ENCODE peak calls at places on chromosome 20, in four cellular contexts. E is PC-3, F is GM23248, D is neural progenitor cell. X is an unnamed sample.

GRCh38 chr20:42441862-42442196 is 747.9 kb downstream of the PTPRT start:
- DNase-seq in D (no peak), F (no peak), E (no peak), X (no peak)

GRCh38 chr20:13638162-13638495 is 603 bp downstream of the TASP1 start:
- DNase-seq in E (peak; percentile 34), D (peak; percentile 38), F (no peak), X (no peak)

GRCh38 chr20:49278817-49279676 is 1.2 kb upstream of the ZNFX1 start:
- DNase-seq in E (no peak), D (peak; percentile 37), F (peak; percentile 69), X (peak; percentile 35)

GRCh38 chr20:49724637-49725606 is 11.2 kb upstream of the B4GALT5 start:
- DNase-seq in D (no peak), F (peak; percentile 47), E (peak; percentile 38), X (no peak)

GRCh38 chr20:25274481-25274880 is 26.6 kb downstream of the PYGB start:
- DNase-seq in D (no peak), F (no peak), E (no peak), X (no peak)

GRCh38 chr20:327041-327945 is 1.9 kb downstream of the SOX12 start:
- DNase-seq in F (peak; percentile 94), E (peak; percentile 94), D (peak; percentile 98), X (peak; percentile 96)

GRCh38 chr20:7924692-7925091 is 15.6 kb downstream of the HAO1 start:
- DNase-seq in F (peak; percentile 93), D (no peak), E (peak; percentile 93), X (peak; percentile 12)

GRCh38 chr20:19737025-19737424 is 21.0 kb upstream of the RIN2 start:
- DNase-seq in F (peak; percentile 91), D (no peak), E (peak; percentile 92), X (peak; percentile 65)

GRCh38 chr20:59743767-59744485 is 139.6 kb downstream of the PHACTR3 start:
- DNase-seq in F (peak; percentile 14), D (peak; percentile 16), E (peak; percentile 27), X (no peak)

GRCh38 chr20:36754656-36755222 is 8.8 kb upstream of the NDRG3 start:
- DNase-seq in D (peak; percentile 81), E (peak; percentile 79), F (peak; percentile 82), X (peak; percentile 83)

GRCh38 chr20:61436268-61436667 is 184.2 kb downstream of the CDH4 start:
- DNase-seq in D (no peak), E (no peak), F (peak; percentile 83), X (no peak)

GRCh38 chr20:58308290-58308679 is 1.2 kb upstream of the RAB22A start:
- DNase-seq in E (no peak), F (no peak), D (no peak), X (no peak)

GRCh38 chr20:38128691-38129090 is 36.4 kb downstream of the TGM2 start:
- DNase-seq in F (no peak), E (no peak), D (no peak), X (no peak)

GRCh38 chr20:40663991-40664880 is 24.8 kb downstream of the MAFB start:
- DNase-seq in F (peak; percentile 19), E (peak; percentile 4), D (no peak), X (no peak)

GRCh38 chr20:41078329-41078728 is 49.7 kb downstream of the TOP1 start:
- DNase-seq in D (peak; percentile 48), F (peak; percentile 67), E (peak; percentile 71), X (peak; percentile 32)

GRCh38 chr20:38935285-38935684 is 9.1 kb downstream of the FAM83D start:
- DNase-seq in F (peak; percentile 30), E (peak; percentile 41), D (no peak), X (no peak)

GRCh38 chr20:11926599-11926998 is 8.9 kb downstream of the BTBD3 start:
- DNase-seq in D (no peak), E (no peak), F (no peak), X (no peak)

GRCh38 chr20:48148020-48148419 is 362.7 kb upstream of the SULF2 start:
- DNase-seq in E (no peak), F (no peak), D (no peak), X (no peak)

GRCh38 chr20:38927902-38928578 is 1.8 kb downstream of the FAM83D start:
- DNase-seq in F (no peak), D (no peak), E (peak; percentile 43), X (no peak)

GRCh38 chr20:51366155-51366886 is 176.2 kb downstream of the NFATC2 start:
- DNase-seq in E (peak; percentile 94), F (peak; percentile 100), D (no peak), X (peak; percentile 73)

DNA sequence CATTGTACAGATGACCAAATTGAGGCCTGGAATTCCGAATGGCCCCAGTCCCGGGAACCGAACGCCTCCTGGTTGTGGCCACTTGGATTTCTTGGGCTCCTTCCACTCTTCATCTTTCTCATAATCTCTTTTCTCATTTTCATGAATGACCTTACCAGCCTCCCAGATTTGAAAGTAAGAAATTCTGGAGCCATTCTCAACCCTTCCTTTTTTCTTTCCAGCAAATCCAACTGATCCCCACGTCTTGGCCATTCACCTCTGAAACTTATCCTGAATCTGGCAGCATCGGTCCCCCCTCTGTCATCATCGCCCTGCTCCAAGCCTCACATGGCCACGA is 5.9 kb upstream of the SLC12A5 start:
- DNase-seq in F (no peak), E (no peak), D (no peak), X (no peak)
- TF ChIP-seq EZH2 in F (no peak), E (no peak), D (no peak), X (no peak)

GRCh38 chr20:21103582-21104465 is 2.3 kb downstream of the LINC00237 start:
- DNase-seq in F (no peak), E (no peak), D (peak; percentile 52), X (no peak)
- TF ChIP-seq EZH2 in F (peak; percentile 82), E (no peak), D (peak; percentile 72), X (peak; percentile 59)

GRCh38 chr20:46312075-46312944 is 4.0 kb upstream of the CDH22 start:
- DNase-seq in D (peak; percentile 88), F (no peak), E (no peak), X (peak; percentile 25)
- TF ChIP-seq EZH2 in D (peak; percentile 83), F (peak; percentile 87), E (peak; percentile 92), X (peak; percentile 97)

DNA sequence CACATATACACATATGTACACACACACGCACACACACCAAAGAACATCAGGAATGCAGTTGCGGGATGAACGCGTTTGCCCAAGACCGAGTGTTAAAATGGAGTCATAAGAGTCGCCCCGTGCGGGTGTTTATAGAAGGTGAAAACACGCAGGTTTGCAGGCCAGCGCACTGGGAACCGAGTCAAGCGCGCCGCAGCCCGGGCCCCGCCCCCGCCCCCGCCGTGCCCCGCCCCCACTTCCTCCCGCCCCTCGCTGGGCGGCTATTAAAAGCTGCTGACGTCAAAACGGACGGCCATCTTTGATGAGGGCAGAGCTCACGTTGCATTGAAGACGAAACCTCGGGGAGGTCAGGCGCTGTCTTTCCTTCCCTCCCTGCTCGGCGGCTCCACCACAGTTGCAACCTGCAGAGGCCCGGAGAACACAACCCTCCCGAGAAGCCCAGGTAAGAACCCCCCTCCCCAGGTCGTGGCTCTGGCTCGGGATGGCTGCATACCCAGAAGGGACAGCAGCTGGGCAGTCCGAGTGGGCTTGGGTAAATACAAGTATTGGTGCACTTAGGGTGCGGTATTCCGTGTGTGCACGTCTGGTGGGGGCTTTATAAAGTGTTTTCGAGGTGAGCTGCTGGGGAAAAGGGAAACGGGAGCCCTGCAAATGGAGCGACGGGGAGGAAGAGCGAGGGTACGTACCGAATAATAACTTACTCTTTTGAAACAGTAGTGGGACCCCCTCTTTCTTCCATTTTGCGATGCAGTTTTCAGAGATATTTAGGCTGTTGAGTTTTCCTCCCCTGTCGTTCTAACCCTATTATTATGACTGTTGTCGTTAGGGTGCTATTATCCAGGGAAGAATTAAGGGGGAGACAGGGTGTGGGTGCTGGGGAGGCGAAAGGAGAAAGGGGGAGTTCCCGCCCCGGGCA is at the start of gene SNAP25:
- DNase-seq in D (peak; percentile 94), F (peak; percentile 65), E (peak; percentile 26), X (peak; percentile 92)
- TF ChIP-seq EZH2 in D (peak; percentile 24), F (no peak), E (no peak), X (no peak)

DNA sequence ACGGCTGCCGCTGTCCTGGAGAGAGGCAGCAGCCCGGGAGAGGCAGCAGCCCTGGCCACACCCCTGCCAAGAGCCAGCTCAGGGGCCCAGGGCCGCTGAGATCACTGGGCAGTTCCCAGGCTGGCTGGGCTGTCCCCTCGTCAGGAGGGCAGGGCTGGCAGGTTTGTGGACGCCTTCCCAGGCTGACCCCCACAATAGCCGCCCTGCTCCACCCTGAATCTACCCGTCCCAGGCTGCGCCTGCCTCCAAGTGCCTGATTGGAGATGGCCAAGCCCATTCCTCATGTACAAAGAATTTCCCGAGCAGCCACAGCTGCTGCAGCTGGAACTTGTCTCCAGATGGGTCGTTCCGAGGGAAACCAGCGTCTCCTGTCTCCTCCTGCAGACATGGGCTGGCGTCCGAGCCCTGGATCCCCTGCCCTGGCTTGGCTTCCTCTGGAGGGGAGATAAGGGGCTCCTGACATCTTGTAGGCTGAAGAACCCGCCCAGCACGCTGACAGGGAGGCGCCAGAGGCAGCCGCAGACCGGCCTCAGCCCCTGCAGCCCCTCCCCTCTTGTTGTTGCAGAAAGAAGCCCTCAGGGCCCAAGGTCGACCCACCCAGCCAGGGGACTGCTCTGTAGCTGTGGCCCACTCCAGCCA is 9.4 kb upstream of the GATA5 start:
- DNase-seq in F (peak; percentile 45), E (peak; percentile 22), D (peak; percentile 46), X (peak; percentile 92)
- TF ChIP-seq EZH2 in F (no peak), E (no peak), D (no peak), X (no peak)

GRCh38 chr20:62999580-62999979 is 7.2 kb downstream of the BHLHE23 start:
- DNase-seq in D (no peak), F (no peak), E (no peak), X (no peak)
- TF ChIP-seq EZH2 in D (no peak), F (no peak), E (no peak), X (no peak)

GRCh38 chr20:63243604-63244247 is 8.0 kb downstream of the BIRC7 start:
- DNase-seq in F (no peak), D (no peak), E (no peak), X (no peak)

GRCh38 chr20:63240004-63240403 is 4.3 kb downstream of the BIRC7 start:
- DNase-seq in E (no peak), F (no peak), D (no peak), X (no peak)

GRCh38 chr20:63242736-63243135 is 7.0 kb downstream of the BIRC7 start:
- DNase-seq in E (no peak), F (no peak), D (no peak), X (no peak)

GRCh38 chr20:63239431-63239830 is 3.7 kb downstream of the BIRC7 start:
- DNase-seq in D (no peak), E (no peak), F (no peak), X (no peak)

DNA sequence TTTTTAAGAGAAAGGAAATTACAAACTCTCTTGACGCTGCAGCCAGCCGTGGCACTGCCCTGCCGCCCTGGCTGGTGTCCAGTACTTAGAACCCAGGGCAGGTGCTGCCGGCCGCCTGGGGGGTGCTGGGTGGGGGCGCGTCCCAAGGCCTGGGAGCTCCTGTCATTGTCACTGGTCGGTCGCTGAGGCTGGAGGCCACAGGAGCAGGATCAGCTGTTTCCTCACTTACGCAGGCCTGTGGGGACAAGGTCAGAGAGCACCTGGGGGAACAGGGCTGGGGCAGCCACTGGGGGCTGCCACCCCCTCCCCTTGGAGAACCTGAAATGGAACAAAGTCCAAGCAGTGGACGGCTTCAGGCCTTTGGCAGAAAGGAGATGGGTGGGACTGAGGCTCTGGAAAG is 5.6 kb downstream of the BIRC7 start:
- DNase-seq in D (no peak), F (no peak), E (no peak), X (no peak)
- TF ChIP-seq EZH2 in D (no peak), F (no peak), E (no peak), X (no peak)

GRCh38 chr20:1664911-1665310 is 7.3 kb upstream of the SIRPG start:
- DNase-seq in F (no peak), D (no peak), E (no peak), X (no peak)
- TF ChIP-seq EZH2 in F (no peak), D (no peak), E (no peak), X (no peak)

GRCh38 chr20:63484651-63485403 is 12.4 kb upstream of the KCNQ2 start:
- DNase-seq in D (no peak), E (no peak), F (no peak), X (no peak)
- TF ChIP-seq EZH2 in D (no peak), E (no peak), F (no peak), X (no peak)

X was measured in hepatocyte.